ENCODE peak calls at places on chromosomes 12 and 14, in four cellular contexts. I is endothelial cell of umbilical vein, N is GM12878, B is HepG2. F is an unnamed sample.

GRCh38 chr12:57769594-57769993 is 2.3 kb downstream of the METTL1 start:
- DNase-seq in I (no peak), N (no peak), B (no peak), F (no peak)

GRCh38 chr14:32022525-32022924 is 54.6 kb upstream of the ARHGAP5 start:
- DNase-seq in I (no peak), N (no peak), B (no peak), F (no peak)

GRCh38 chr12:109777544-109777943 is 55.7 kb downstream of the TRPV4 start:
- DNase-seq in I (peak; percentile 14), N (peak; percentile 42), B (peak; percentile 83), F (peak; percentile 79)

GRCh38 chr12:103282124-103282523 is 213.6 kb downstream of the C12orf42 start:
- DNase-seq in I (no peak), N (no peak), B (no peak), F (no peak)

GRCh38 chr12:13044859-13045384 is 741 bp downstream of the FAM234B start:
- DNase-seq in I (peak; percentile 47), N (no peak), B (no peak), F (no peak)

GRCh38 chr14:54776361-54777001 is 126.1 kb downstream of the GCH1 start:
- DNase-seq in I (no peak), N (peak; percentile 24), B (no peak), F (no peak)

GRCh38 chr14:39680777-39681176 is 248.5 kb upstream of the FBXO33 start:
- DNase-seq in I (no peak), N (peak; percentile 7), B (no peak), F (no peak)

GRCh38 chr14:68787235-68787727 is 5.6 kb downstream of the ZFP36L1 start:
- DNase-seq in I (peak; percentile 22), N (no peak), B (no peak), F (peak; percentile 76)

GRCh38 chr12:117679776-117680175 is 289.0 kb downstream of the KSR2 start:
- DNase-seq in I (peak; percentile 67), N (no peak), B (no peak), F (no peak)

GRCh38 chr12:62917939-62918338 is 17.0 kb downstream of the PPM1H start:
- DNase-seq in I (no peak), N (no peak), B (no peak), F (no peak)

GRCh38 chr12:52566847-52567291 is 6.8 kb downstream of the KRT74 start:
- DNase-seq in I (no peak), N (no peak), B (no peak), F (peak; percentile 76)

GRCh38 chr14:85471744-85472143 is 58.2 kb upstream of the FLRT2 start:
- DNase-seq in I (peak; percentile 100), N (no peak), B (peak; percentile 77), F (peak; percentile 43)

GRCh38 chr12:57875753-57876547 is 29.4 kb upstream of the CTDSP2 start:
- DNase-seq in I (no peak), N (no peak), B (no peak), F (no peak)

GRCh38 chr12:69359531-69360347 is at the start of gene YEATS4:
- DNase-seq in I (peak; percentile 92), N (peak; percentile 84), B (peak; percentile 95), F (peak; percentile 96)

GRCh38 chr12:110798461-110798860 is 48.3 kb upstream of the CCDC63 start:
- DNase-seq in I (no peak), N (no peak), B (no peak), F (no peak)

GRCh38 chr14:96042218-96042930 is 3.2 kb downstream of the C14orf132 start:
- DNase-seq in I (no peak), N (no peak), B (no peak), F (no peak)

GRCh38 chr12:639566-639965 is 23.7 kb downstream of the NINJ2 start:
- DNase-seq in I (no peak), N (no peak), B (no peak), F (no peak)

GRCh38 chr12:84497819-84498218 is 414.8 kb downstream of the SLC6A15 start:
- DNase-seq in I (peak; percentile 7), N (no peak), B (peak; percentile 15), F (no peak)

GRCh38 chr12:100101000-100101399 is 41.7 kb downstream of the BLTP3B start:
- DNase-seq in I (no peak), N (no peak), B (no peak), F (no peak)

GRCh38 chr12:53627919-53628318 is 1.7 kb upstream of the ATF7 start:
- DNase-seq in I (no peak), N (no peak), B (no peak), F (no peak)

GRCh38 chr14:40981247-40981646 is 625.4 kb upstream of the LRFN5 start:
- DNase-seq in I (no peak), N (no peak), B (no peak), F (no peak)

GRCh38 chr12:65169311-65170244 is at the start of gene LEMD3:
- DNase-seq in I (peak; percentile 88), N (peak; percentile 59), B (peak; percentile 90), F (peak; percentile 99)

GRCh38 chr12:25052191-25053020 is 103.5 kb upstream of the BCAT1 start:
- DNase-seq in I (no peak), N (peak; percentile 93), B (peak; percentile 45), F (peak; percentile 49)

GRCh38 chr12:106582264-106582591 is 576 bp upstream of the RFX4 start:
- DNase-seq in I (no peak), N (no peak), B (no peak), F (no peak)
- TF ChIP-seq CTCF in I (no peak), N (no peak), B (no peak), F (peak; percentile 11)

DNA sequence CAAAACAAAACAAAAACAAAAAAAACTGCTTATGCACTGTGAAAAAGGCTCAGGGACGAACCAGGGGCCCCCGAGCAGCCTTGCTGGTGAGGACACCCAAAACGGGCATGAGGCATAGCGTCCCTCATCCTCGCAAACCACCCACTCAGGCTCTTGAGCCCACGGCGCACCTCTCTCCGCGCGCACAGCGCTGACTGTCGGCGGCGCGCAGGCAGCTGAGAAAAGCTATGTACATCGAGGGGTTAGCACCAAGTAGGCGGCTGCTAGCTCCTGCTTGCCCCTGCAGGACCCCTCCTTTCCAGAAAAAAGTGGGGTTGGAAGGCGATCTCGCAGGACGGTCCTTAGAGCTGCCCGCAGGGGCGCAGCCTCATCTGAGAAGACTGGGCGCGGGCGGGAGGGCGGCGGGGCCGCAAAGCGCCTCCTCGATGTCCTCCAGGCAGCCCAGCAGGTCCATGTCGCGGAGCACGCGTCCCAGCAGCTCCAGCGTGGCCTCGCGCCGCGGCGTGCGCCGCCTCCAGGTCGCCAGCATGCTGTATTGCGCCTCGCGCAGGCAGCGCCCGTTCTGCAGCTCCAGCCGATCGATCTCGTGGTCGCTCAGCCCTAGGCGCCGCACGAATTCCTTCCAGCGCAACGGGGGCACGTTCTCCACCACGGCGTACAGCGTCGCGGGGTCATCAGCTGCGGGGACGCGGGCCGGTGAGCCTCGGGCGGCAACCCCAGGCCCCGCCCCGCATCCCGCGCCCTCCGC is 12.8 kb downstream of the TNFRSF1A start:
- DNase-seq in I (no peak), N (no peak), B (no peak), F (peak; percentile 88)
- H3K9ac ChIP-seq in I (no peak overlapping the region), N (no peak overlapping the region), B (no peak overlapping the region), F (no peak overlapping the region)

GRCh38 chr14:20553024-20553423 is 7.8 kb downstream of the RNASE9 start:
- DNase-seq in I (no peak), N (no peak), B (no peak), F (no peak)
- H3K27ac ChIP-seq in I (no peak overlapping the region), N (no peak overlapping the region), B (no peak overlapping the region), F (no peak overlapping the region)

GRCh38 chr12:54934419-54934818 is 50.1 kb downstream of the TESPA1 start:
- DNase-seq in I (no peak), N (no peak), B (no peak), F (no peak)

GRCh38 chr12:54933381-54933780 is 51.2 kb downstream of the TESPA1 start:
- DNase-seq in I (no peak), N (peak; percentile 2), B (no peak), F (no peak)

GRCh38 chr12:54937376-54937775 is 47.2 kb downstream of the TESPA1 start:
- DNase-seq in I (peak; percentile 2), N (no peak), B (no peak), F (no peak)

GRCh38 chr12:54936736-54937135 is 47.8 kb downstream of the TESPA1 start:
- DNase-seq in I (no peak), N (no peak), B (no peak), F (no peak)

DNA sequence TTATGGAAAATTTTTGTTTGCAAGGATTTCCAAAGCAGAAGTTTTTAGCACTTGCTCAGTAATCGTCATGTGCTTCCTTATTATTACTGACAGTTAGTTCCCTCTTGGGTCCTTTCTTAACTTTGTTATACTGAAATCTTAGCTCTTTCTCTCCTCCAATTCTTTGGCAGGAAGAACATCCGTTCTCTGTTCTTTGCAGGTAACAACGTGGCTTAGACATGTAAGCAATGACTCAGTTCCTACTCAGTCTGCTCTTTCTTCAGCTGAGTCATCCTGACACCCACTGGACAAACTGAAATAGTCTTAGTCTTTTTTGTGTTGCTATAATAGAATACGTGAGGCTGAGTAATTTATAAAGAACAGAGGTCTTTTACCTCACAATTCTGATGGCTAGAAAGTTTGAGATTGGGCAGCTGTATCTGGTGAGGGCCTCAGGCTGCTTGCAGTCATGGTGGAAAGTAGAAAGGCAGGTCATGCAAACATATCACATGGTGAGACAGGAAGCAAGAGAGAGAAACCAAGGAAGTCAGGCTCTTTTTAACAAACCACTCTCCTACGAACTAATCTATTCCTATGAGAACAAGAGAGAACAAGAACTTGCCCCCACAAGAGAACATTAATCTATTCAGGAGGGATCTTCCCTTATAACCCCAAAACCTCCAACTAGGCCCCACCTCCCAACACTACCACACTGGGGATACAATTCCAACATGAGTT is 49.2 kb downstream of the TESPA1 start:
- DNase-seq in I (peak; percentile 67), N (peak; percentile 60), B (peak; percentile 2), F (no peak)
- TF ChIP-seq CTCF in I (no peak), N (no peak), B (no peak), F (no peak)

GRCh38 chr12:63917864-63918742 is 73.6 kb downstream of the SRGAP1 start:
- DNase-seq in I (peak; percentile 83), N (peak; percentile 41), B (peak; percentile 92), F (no peak)
- H3K9ac ChIP-seq in I (peak overlapping the region; percentile 73), N (no peak overlapping the region), B (peak overlapping the region; percentile 61), F (no peak overlapping the region)

GRCh38 chr14:74567219-74567618 is 44.8 kb downstream of the LTBP2 start:
- DNase-seq in I (no peak), N (no peak), B (no peak), F (no peak)
- H3K27ac ChIP-seq in I (no peak overlapping the region), N (no peak overlapping the region), B (no peak overlapping the region), F (no peak overlapping the region)